ENCODE peak calls at places on chromosomes 2 and 18, in six cellular contexts. O, C, R, F, L and J are unnamed samples.

GRCh38 chr2:162342841-162343240 is 1.1 kb upstream of the GCA start:
- DNase-seq in O (no peak), C (no peak), R (no peak), F (no peak), L (no peak), J (no peak)

GRCh38 chr2:40448476-40449079 is 3.3 kb downstream of the SLC8A1 start:
- DNase-seq in O (no peak), C (peak; percentile 41), R (no peak), F (peak; percentile 23), L (no peak), J (no peak)

GRCh38 chr18:35680139-35680551 is 98.6 kb downstream of the GALNT1 start:
- DNase-seq in O (no peak), C (no peak), R (no peak), F (peak; percentile 24), L (no peak), J (no peak)

GRCh38 chr18:48806551-48807261 is 144.1 kb downstream of the SMAD7 start:
- DNase-seq in O (no peak), C (peak; percentile 26), R (peak; percentile 68), F (no peak), L (peak; percentile 37), J (no peak)

GRCh38 chr2:68643011-68643873 is at the start of gene PROKR1:
- DNase-seq in O (peak; percentile 32), C (peak; percentile 65), R (no peak), F (no peak), L (no peak), J (peak; percentile 29)

GRCh38 chr2:239990966-239991365 is 34.2 kb downstream of the NDUFA10 start:
- DNase-seq in O (no peak), C (no peak), R (no peak), F (no peak), L (no peak), J (no peak)

GRCh38 chr2:114821055-114821454 is 378.6 kb downstream of the DPP10 start:
- DNase-seq in O (no peak), C (peak; percentile 37), R (no peak), F (no peak), L (no peak), J (no peak)

GRCh38 chr18:8959551-8960135 is 142.9 kb upstream of the NDUFV2 start:
- DNase-seq in O (no peak), C (no peak), R (no peak), F (no peak), L (no peak), J (no peak)

GRCh38 chr2:68193144-68193543 is 35.5 kb downstream of the PNO1 start:
- DNase-seq in O (no peak), C (no peak), R (no peak), F (peak; percentile 34), L (no peak), J (no peak)

GRCh38 chr2:55771612-55772011 is 78.0 kb upstream of the PNPT1 start:
- DNase-seq in O (no peak), C (no peak), R (no peak), F (no peak), L (no peak), J (peak; percentile 25)

GRCh38 chr18:48950536-48951447 is at the start of gene SMAD7:
- DNase-seq in O (no peak), C (peak; percentile 22), R (no peak), F (no peak), L (no peak), J (peak; percentile 74)

GRCh38 chr2:222364280-222364895 is 60.0 kb upstream of the SGPP2 start:
- DNase-seq in O (no peak), C (no peak), R (no peak), F (no peak), L (no peak), J (no peak)

GRCh38 chr18:48800877-48801727 is 149.7 kb downstream of the SMAD7 start:
- DNase-seq in O (no peak), C (peak; percentile 11), R (no peak), F (no peak), L (peak; percentile 12), J (peak; percentile 81)

GRCh38 chr2:239688840-239689239 is 288.0 kb upstream of the HDAC4 start:
- DNase-seq in O (no peak), C (no peak), R (no peak), F (no peak), L (no peak), J (no peak)

GRCh38 chr18:76823166-76823539 is 796 bp downstream of the ZNF236 start:
- DNase-seq in O (no peak), C (no peak), R (peak; percentile 69), F (no peak), L (no peak), J (no peak)

GRCh38 chr18:76824754-76825153 is 2.4 kb downstream of the ZNF236 start:
- DNase-seq in O (no peak), C (no peak), R (no peak), F (no peak), L (no peak), J (no peak)

GRCh38 chr18:76822510-76823165 is at the start of gene ZNF236:
- DNase-seq in O (peak; percentile 56), C (peak; percentile 57), R (peak; percentile 75), F (no peak), L (peak; percentile 60), J (peak; percentile 90)

GRCh38 chr18:76824136-76824676 is 1.8 kb downstream of the ZNF236 start:
- DNase-seq in O (no peak), C (no peak), R (no peak), F (no peak), L (no peak), J (no peak)

GRCh38 chr18:76823574-76823973 is 1.2 kb downstream of the ZNF236 start:
- DNase-seq in O (peak; percentile 29), C (peak; percentile 58), R (no peak), F (no peak), L (peak; percentile 17), J (peak; percentile 39)
- TF ChIP-seq CTCF in O (peak; percentile 51), C (peak; percentile 38), R (no peak), F (peak; percentile 52), L (no peak), J (peak; percentile 40)

GRCh38 chr2:10366601-10367270 is 64.0 kb downstream of the HPCAL1 start:
- DNase-seq in O (no peak), C (no peak), R (no peak), F (no peak), L (no peak), J (no peak)
- TF ChIP-seq CTCF in O (no peak), C (no peak), R (no peak), F (no peak), L (no peak), J (no peak)

DNA sequence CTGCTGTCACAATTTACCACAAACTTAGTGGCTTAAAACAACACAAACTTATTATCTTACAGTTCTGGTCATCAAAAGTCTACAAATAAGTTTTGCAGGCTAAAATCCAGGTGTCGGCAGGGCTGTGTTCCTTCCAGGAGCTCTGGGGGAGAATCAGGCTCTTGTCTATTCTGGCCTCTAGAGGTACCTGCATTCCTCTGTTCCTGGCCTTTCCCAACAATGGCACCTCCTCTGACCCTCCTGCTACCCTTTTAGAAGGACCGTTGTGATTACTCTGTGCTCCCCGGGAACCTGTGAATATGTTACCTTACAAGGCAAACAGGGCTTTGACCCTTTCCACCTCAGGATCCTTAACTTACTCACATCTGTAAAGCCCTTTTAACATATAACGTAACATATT is 98.5 kb downstream of the MRPS9 start:
- DNase-seq in O (no peak), C (no peak), R (no peak), F (no peak), L (no peak), J (no peak)
- TF ChIP-seq CTCF in O (no peak), C (no peak), R (no peak), F (no peak), L (no peak), J (no peak)

GRCh38 chr2:195407782-195408181 is 249.2 kb upstream of the SLC39A10 start:
- DNase-seq in O (no peak), C (no peak), R (no peak), F (peak; percentile 9), L (no peak), J (no peak)

GRCh38 chr2:195406886-195407603 is 250.0 kb upstream of the SLC39A10 start:
- DNase-seq in O (no peak), C (no peak), R (no peak), F (peak; percentile 16), L (no peak), J (no peak)

GRCh38 chr2:195408811-195409210 is 248.2 kb upstream of the SLC39A10 start:
- DNase-seq in O (no peak), C (no peak), R (no peak), F (no peak), L (no peak), J (no peak)

GRCh38 chr2:195408196-195408595 is 248.8 kb upstream of the SLC39A10 start:
- DNase-seq in O (no peak), C (no peak), R (no peak), F (no peak), L (no peak), J (no peak)

GRCh38 chr2:195404650-195405049 is 252.4 kb upstream of the SLC39A10 start:
- DNase-seq in O (no peak), C (no peak), R (no peak), F (no peak), L (no peak), J (no peak)
- TF ChIP-seq CTCF in O (no peak), C (peak; percentile 40), R (no peak), F (peak; percentile 21), L (no peak), J (no peak)